ENCODE peak calls at places on chromosomes 6 and 20, in nine cellular contexts. L is suprapubic skin; W is psoas muscle; U is testis; H is tibial artery; S is OCI-LY7; J is MM.1S; K is CD8-positive, alpha-beta T cell; V is A673. Y is an unnamed sample.

GRCh38 chr20:22576733-22577514 is 7.4 kb downstream of the FOXA2 start:
- DNase-seq in V (no peak), J (no peak), K (no peak), S (no peak), H (no peak), W (no peak), U (no peak), L (no peak), Y (no peak)

GRCh38 chr6:26028212-26028752 is 58.9 kb upstream of the HFE start:
- DNase-seq in U (no peak), V (no peak), L (no peak), H (no peak), W (no peak), S (no peak), K (no peak), J (no peak), Y (no peak)

GRCh38 chr6:133888931-133889556 is at the start of gene TCF21:
- DNase-seq in K (no peak), L (no peak), V (no peak), J (no peak), S (no peak), H (no peak), W (no peak), U (peak), Y (peak)

GRCh38 chr6:32933661-32934085 is 7.2 kb downstream of the HLA-DMB start:
- DNase-seq in U (peak), J (peak), K (peak), L (peak), S (peak), H (peak), W (peak), V (peak), Y (peak)

GRCh38 chr6:141395443-141396008 is 737.2 kb upstream of the GJE1 start:
- DNase-seq in H (no peak), S (no peak), W (no peak), U (no peak), L (no peak), K (no peak), V (no peak), J (no peak), Y (no peak)

GRCh38 chr6:108160009-108160408 is 5.8 kb upstream of the NR2E1 start:
- DNase-seq in V (no peak), U (no peak), L (no peak), K (no peak), S (no peak), J (no peak), W (no peak), H (no peak), Y (no peak)

GRCh38 chr20:50089787-50090177 is 23.2 kb downstream of the UBE2V1 start:
- DNase-seq in U (no peak), V (no peak), S (no peak), J (no peak), W (no peak), L (peak), K (no peak), H (no peak), Y (no peak)

GRCh38 chr20:47356220-47356525 is 326 bp downstream of the ZMYND8 start:
- DNase-seq in K (no peak), J (no peak), W (no peak), L (no peak), H (no peak), U (no peak), V (no peak), S (no peak), Y (no peak)

GRCh38 chr6:6379573-6379972 is 59.1 kb upstream of the F13A1 start:
- DNase-seq in H (no peak), U (no peak), K (no peak), S (peak), J (no peak), L (no peak), V (peak), W (no peak), Y (no peak)

GRCh38 chr20:48760403-48760889 is 67.4 kb downstream of the PREX1 start:
- DNase-seq in H (no peak), J (peak), W (no peak), K (peak), U (no peak), L (no peak), V (no peak), S (peak), Y (no peak)

GRCh38 chr6:66149132-66149531 is 442.1 kb upstream of the EYS start:
- DNase-seq in V (no peak), W (no peak), J (no peak), L (no peak), H (no peak), K (no peak), S (no peak), U (no peak), Y (no peak)

GRCh38 chr6:39791311-39791710 is 865 bp upstream of the DAAM2 start:
- DNase-seq in S (peak), L (no peak), V (peak), J (no peak), W (no peak), H (no peak), K (no peak), U (no peak), Y (no peak)

GRCh38 chr6:158468666-158469065 is 91.2 kb upstream of the TMEM181 start:
- DNase-seq in H (no peak), L (no peak), S (no peak), J (no peak), V (peak), K (no peak), U (no peak), W (no peak), Y (no peak)

GRCh38 chr6:42402184-42402583 is 49.5 kb downstream of the TRERF1 start:
- DNase-seq in S (no peak), K (no peak), J (no peak), W (no peak), V (no peak), H (no peak), L (no peak), U (no peak), Y (peak)

GRCh38 chr6:170027111-170028043 is 263.5 kb downstream of the DLL1 start:
- DNase-seq in J (no peak), W (no peak), H (peak), S (no peak), U (peak), V (no peak), K (no peak), L (no peak), Y (peak)

GRCh38 chr6:150697515-150697914 is 97.8 kb downstream of the PLEKHG1 start:
- DNase-seq in U (no peak), L (no peak), V (peak), W (peak), K (no peak), S (no peak), H (no peak), J (no peak), Y (no peak)

GRCh38 chr20:25077610-25078169 is 4.3 kb downstream of the VSX1 start:
- DNase-seq in H (peak), L (no peak), S (no peak), V (no peak), U (peak), W (peak), J (no peak), K (no peak), Y (peak)

GRCh38 chr20:11140359-11140758 is 466.6 kb upstream of the JAG1 start:
- DNase-seq in S (no peak), K (no peak), J (no peak), U (no peak), H (no peak), L (no peak), W (no peak), V (no peak), Y (no peak)

GRCh38 chr6:112237644-112238043 is 16.7 kb downstream of the LAMA4 start:
- DNase-seq in J (no peak), L (peak), K (no peak), U (peak), W (no peak), H (peak), V (no peak), S (no peak), Y (no peak)

GRCh38 chr6:13941902-13942301 is 17.1 kb downstream of the RNF182 start:
- DNase-seq in W (no peak), L (no peak), U (no peak), J (no peak), H (no peak), K (no peak), V (no peak), S (no peak), Y (no peak)

GRCh38 chr20:63580796-63581461 is 6.9 kb upstream of the HELZ2 start:
- DNase-seq in H (no peak), V (peak), K (peak), L (peak), J (peak), S (peak), U (peak), W (no peak), Y (no peak)

GRCh38 chr6:163877877-163878639 is 463.5 kb downstream of the QKI start:
- DNase-seq in J (no peak), K (no peak), U (no peak), V (no peak), S (no peak), H (no peak), W (no peak), L (no peak), Y (no peak)

GRCh38 chr6:149855741-149856140 is 8.4 kb downstream of the LRP11 start:
- DNase-seq in K (no peak), S (no peak), U (no peak), V (no peak), H (no peak), W (no peak), J (no peak), L (no peak), Y (no peak)

GRCh38 chr20:18174906-18175683 is 37.4 kb downstream of the KAT14 start:
- DNase-seq in U (no peak), H (no peak), L (no peak), J (no peak), W (no peak), K (no peak), V (no peak), S (no peak), Y (no peak)

GRCh38 chr6:152952866-152953509 is 29.9 kb downstream of the FBXO5 start:
- DNase-seq in L (no peak), S (peak), H (no peak), U (no peak), W (no peak), V (peak), K (no peak), J (peak), Y (no peak)
- H3K4me3 ChIP-seq in L (no peak), S (no peak), H (no peak), U (no peak), W (no peak), V (no peak), K (no peak), J (no peak), Y (no peak)

DNA sequence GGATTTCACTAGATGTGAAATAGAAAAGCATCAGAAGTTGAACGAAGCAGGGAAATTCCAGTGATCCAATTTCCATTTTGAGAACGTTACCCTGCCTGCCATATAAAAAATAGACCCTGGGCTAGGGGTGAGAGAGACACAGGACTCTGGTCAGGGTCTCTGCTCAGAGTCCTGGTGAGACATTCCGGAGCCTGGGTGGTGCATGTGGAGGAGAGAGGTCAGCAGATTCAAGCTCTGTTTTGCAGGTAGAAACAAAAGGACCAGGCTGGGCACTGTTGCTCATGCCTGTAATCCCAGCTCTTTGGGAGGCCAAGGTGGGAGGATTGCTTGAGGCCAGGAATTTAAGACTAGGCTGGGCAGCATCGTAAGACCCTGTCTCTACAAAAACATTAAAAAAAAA is 17.9 kb downstream of the PKIG start:
- DNase-seq in J (no peak), K (no peak), W (no peak), S (no peak), L (no peak), U (no peak), H (no peak), V (no peak), Y (no peak)
- H3K27ac ChIP-seq in J (no peak), K (no peak), W (peak), S (no peak), L (peak), U (peak), H (peak), V (peak), Y (peak)

DNA sequence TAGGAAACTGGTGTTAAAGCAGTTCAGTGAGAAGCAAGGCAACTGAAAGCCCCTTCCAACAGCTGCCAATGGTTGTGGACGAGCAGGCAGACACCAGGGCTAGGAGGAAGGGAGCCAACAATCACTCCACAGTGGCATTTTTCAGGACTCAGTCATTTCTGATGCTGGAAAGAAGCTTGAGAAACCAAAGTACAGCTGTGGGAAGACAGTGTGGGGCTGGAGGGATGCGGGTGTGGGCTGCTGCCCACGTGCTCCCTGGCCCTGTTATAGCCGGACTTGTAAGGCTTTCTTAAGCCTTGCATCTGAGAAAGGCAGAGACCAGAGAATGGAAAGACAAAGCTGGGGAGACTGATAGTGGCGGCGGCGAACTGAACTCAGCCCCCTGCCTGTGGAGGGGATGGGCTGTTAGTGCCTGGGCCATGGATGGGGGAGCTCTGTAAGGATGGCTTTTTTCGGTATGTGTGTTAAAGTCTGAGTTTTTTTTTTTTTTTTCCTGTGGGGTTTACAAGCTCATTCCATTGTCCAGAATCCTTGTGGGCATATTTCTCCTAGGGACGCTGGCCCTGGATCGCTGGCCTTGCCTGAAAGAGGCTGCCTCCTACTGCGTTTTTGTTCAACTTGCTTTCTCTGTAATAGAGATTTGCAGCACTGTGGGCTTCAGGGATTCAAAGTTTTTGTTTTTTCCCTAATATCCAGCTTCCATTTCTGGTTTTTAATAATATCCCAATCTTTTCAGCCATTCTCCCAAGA is 91.7 kb downstream of the GJA10 start:
- DNase-seq in V (no peak), W (peak), U (no peak), J (no peak), H (no peak), S (no peak), L (no peak), K (no peak), Y (no peak)
- TF ChIP-seq CTCF in V (no peak), W (no peak), U (no peak), J (no peak), H (no peak), S (no peak), L (no peak), K (no peak), Y (no peak)

GRCh38 chr6:165883851-165884640 is 221.0 kb upstream of the PDE10A start:
- DNase-seq in U (no peak), L (no peak), V (no peak), K (no peak), W (no peak), J (no peak), H (no peak), S (no peak), Y (peak)

GRCh38 chr6:165880721-165881120 is 217.7 kb upstream of the PDE10A start:
- DNase-seq in U (no peak), S (no peak), H (no peak), W (no peak), K (no peak), L (no peak), J (no peak), V (no peak), Y (no peak)

GRCh38 chr6:165884813-165885765 is 222.0 kb upstream of the PDE10A start:
- DNase-seq in K (peak), L (peak), W (peak), J (peak), V (peak), U (peak), S (peak), H (peak), Y (peak)

GRCh38 chr6:165877773-165878172 is 214.7 kb upstream of the PDE10A start:
- DNase-seq in K (no peak), J (no peak), V (no peak), U (no peak), H (no peak), W (no peak), S (no peak), L (no peak), Y (no peak)

DNA sequence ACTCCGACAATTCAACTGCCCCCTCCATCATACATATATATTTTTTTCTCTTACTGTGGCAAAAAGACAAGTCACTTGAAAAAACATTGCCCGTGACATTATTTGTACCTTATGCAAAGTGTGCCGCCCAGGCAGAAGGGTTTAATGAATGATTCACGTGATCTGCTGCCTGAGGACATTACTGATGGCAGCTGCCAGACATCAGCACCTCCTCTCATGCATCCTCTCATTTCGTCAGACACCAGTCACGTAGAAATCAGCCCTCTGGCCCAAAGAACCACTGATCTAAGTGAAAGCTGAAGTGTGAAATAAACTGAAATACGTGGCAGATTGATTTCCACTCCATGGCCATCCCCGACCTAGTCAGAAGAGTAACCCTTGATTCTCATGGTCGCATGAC is 218.8 kb upstream of the PDE10A start:
- DNase-seq in L (no peak), U (no peak), K (no peak), H (no peak), J (no peak), V (no peak), W (no peak), S (no peak), Y (no peak)
- H3K4me3 ChIP-seq in L (no peak), U (no peak), K (no peak), H (no peak), J (no peak), V (no peak), W (no peak), S (no peak), Y (no peak)

DNA sequence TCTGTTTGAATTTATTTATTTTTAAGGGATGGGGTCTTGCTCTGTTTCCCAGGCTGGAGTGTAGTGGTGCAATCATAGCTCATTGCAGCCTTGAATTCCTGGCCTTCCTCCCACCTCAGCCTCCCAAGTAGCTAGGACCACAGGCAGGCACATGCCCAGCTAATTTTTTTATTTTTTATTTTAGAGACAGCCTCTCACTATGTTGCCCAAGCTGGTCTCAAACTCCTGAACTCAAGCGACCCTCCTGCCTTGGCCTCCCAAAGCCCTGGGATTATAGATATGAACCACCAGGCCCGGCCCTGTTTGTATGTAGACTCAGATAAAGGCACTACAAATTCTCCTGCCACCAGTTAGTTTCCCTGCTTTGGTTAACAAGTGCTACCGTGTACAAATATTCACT is 142.9 kb upstream of the SOX4 start:
- DNase-seq in H (no peak), S (no peak), K (no peak), U (no peak), L (no peak), J (no peak), V (no peak), W (no peak), Y (no peak)
- H3K27ac ChIP-seq in H (no peak), S (no peak), K (no peak), U (no peak), L (no peak), J (no peak), V (no peak), W (no peak), Y (no peak)

GRCh38 chr6:52990342-52990741 is 4.7 kb downstream of the GSTA4 start:
- DNase-seq in U (no peak), S (no peak), K (no peak), H (no peak), V (no peak), L (no peak), J (no peak), W (no peak), Y (no peak)
- TF ChIP-seq CTCF in U (no peak), S (no peak), K (no peak), H (no peak), V (no peak), L (no peak), J (no peak), W (no peak), Y (no peak)

GRCh38 chr6:100663219-100663863 is 198.6 kb upstream of the SIM1 start:
- DNase-seq in U (no peak), W (no peak), H (no peak), S (no peak), L (no peak), K (no peak), J (no peak), V (no peak), Y (no peak)

GRCh38 chr6:100657678-100658330 is 193.1 kb upstream of the SIM1 start:
- DNase-seq in K (no peak), S (peak), W (no peak), J (peak), V (peak), H (no peak), U (no peak), L (no peak), Y (no peak)

GRCh38 chr6:100664274-100665040 is 199.7 kb upstream of the SIM1 start:
- DNase-seq in W (no peak), J (peak), L (no peak), H (no peak), S (peak), K (no peak), U (no peak), V (peak), Y (no peak)

GRCh38 chr6:100658486-100658885 is 193.8 kb upstream of the SIM1 start:
- DNase-seq in L (no peak), W (no peak), H (no peak), J (no peak), V (no peak), U (no peak), S (no peak), K (no peak), Y (no peak)
- H3K4me3 ChIP-seq in L (no peak), W (no peak), H (no peak), J (no peak), V (no peak), U (no peak), S (no peak), K (no peak), Y (no peak)

GRCh38 chr6:43824741-43825064 is 54.7 kb downstream of the VEGFA start:
- DNase-seq in U (no peak), V (no peak), W (no peak), J (no peak), K (no peak), S (no peak), H (no peak), L (no peak), Y (no peak)
- H3K27ac ChIP-seq in U (no peak), V (no peak), W (no peak), J (no peak), K (no peak), S (no peak), H (no peak), L (no peak), Y (no peak)

DNA sequence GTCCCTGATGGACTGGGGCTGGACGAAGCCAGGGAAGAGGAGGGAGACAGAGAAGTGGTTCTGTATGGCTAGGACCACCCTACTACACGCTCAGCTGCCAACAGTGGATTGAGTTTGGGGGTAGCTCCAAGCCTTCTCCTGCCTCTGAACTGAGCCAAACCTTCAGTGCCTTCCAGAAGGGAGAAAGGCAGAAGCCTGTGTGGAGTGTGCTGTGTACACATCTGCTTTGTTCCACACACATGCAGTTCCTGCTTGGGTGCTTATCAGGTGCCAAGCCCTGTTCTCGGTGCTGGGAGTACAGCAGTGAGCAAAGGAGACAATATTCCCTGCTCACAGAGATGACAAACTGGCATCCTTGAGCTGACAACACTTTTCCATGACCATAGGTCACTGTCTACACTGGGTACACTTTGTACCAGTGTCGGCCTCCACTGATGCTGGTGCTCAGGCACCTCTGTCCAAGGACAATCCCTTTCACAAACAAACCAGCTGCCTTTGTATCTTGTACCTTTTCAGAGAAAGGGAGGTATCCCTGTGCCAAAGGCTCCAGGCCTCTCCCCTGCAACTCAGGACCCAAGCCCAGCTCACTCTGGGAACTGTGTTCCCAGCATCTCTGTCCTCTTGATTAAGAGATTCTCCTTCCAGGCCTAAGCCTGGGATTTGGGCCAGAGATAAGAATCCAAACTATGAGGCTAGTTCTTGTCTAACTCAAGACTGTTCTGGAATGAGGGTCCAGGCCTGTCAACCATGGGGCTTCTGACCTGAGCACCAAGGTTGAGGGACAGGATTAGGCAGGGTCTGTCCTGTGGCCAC is 11.3 kb upstream of the RBCK1 start:
- DNase-seq in V (no peak), W (no peak), S (no peak), U (no peak), L (no peak), J (no peak), H (peak), K (no peak), Y (no peak)
- TF ChIP-seq CTCF in V (no peak), W (no peak), S (no peak), U (no peak), L (no peak), J (no peak), H (no peak), K (no peak), Y (no peak)